ENCODE peak calls at places on chromosomes 12 and 14, in five cellular contexts. S, R, D, K and H are unnamed samples.

GRCh38 chr12:117685115-117685926 is 283.5 kb downstream of the KSR2 start:
- DNase-seq in S (no peak), R (no peak), D (peak; percentile 83), K (peak; percentile 91), H (peak; percentile 84)

GRCh38 chr12:117053597-117054201 is 45.5 kb downstream of the TESC start:
- DNase-seq in S (no peak), R (no peak), D (no peak), K (no peak), H (no peak)

GRCh38 chr12:67988600-67988999 is 647 bp upstream of the IFNG-AS1 start:
- DNase-seq in S (no peak), R (no peak), D (no peak), K (no peak), H (no peak)

GRCh38 chr14:74712499-74713394 is at the start of the genes AREL1 and FCF1:
- DNase-seq in S (peak; percentile 66), R (peak; percentile 85), D (peak; percentile 89), K (peak; percentile 91), H (peak; percentile 77)

GRCh38 chr12:108832730-108833354 is 24.5 kb downstream of the SSH1 start:
- DNase-seq in S (peak; percentile 20), R (no peak), D (no peak), K (peak; percentile 98), H (no peak)

GRCh38 chr14:103007555-103007954 is 49.8 kb downstream of the CDC42BPB start:
- DNase-seq in S (peak; percentile 32), R (peak; percentile 55), D (no peak), K (no peak), H (no peak)

GRCh38 chr12:32270818-32271710 is 128.3 kb upstream of the FGD4 start:
- DNase-seq in S (no peak), R (no peak), D (no peak), K (peak; percentile 77), H (peak; percentile 20)

GRCh38 chr14:34059925-34060746 is 109.3 kb upstream of the EGLN3 start:
- DNase-seq in S (peak; percentile 85), R (peak; percentile 83), D (peak; percentile 89), K (peak; percentile 79), H (peak; percentile 80)

GRCh38 chr14:45332360-45332988 is 79.5 kb upstream of the MIS18BP1 start:
- DNase-seq in S (no peak), R (peak; percentile 8), D (no peak), K (no peak), H (peak; percentile 32)

GRCh38 chr12:94749890-94750289 is 99.5 kb upstream of the TMCC3 start:
- DNase-seq in S (no peak), R (no peak), D (no peak), K (no peak), H (no peak)

GRCh38 chr12:94748726-94749421 is 98.5 kb upstream of the TMCC3 start:
- DNase-seq in S (no peak), R (no peak), D (no peak), K (no peak), H (no peak)

GRCh38 chr12:94754653-94755052 is 104.3 kb upstream of the TMCC3 start:
- DNase-seq in S (no peak), R (no peak), D (no peak), K (no peak), H (no peak)

GRCh38 chr12:94750891-94751290 is 100.5 kb upstream of the TMCC3 start:
- DNase-seq in S (no peak), R (no peak), D (no peak), K (no peak), H (no peak)

GRCh38 chr12:94753071-94753779 is 102.9 kb upstream of the TMCC3 start:
- DNase-seq in S (no peak), R (no peak), D (no peak), K (peak; percentile 30), H (no peak)
- TF ChIP-seq CTCF in S (no peak), R (no peak), D (no peak), K (no peak), H (no peak)

GRCh38 chr14:28596336-28596735 is 170.3 kb upstream of the FOXG1 start:
- DNase-seq in S (no peak), R (no peak), D (no peak), K (peak; percentile 66), H (no peak)
- H3K9me3 ChIP-seq in S (no peaks in the 10 kb centered on the region), R (no peaks in the 10 kb centered on the region), D (no peaks in the 10 kb centered on the region), K (no peaks in the 10 kb centered on the region), H (no peaks in the 10 kb centered on the region)

DNA sequence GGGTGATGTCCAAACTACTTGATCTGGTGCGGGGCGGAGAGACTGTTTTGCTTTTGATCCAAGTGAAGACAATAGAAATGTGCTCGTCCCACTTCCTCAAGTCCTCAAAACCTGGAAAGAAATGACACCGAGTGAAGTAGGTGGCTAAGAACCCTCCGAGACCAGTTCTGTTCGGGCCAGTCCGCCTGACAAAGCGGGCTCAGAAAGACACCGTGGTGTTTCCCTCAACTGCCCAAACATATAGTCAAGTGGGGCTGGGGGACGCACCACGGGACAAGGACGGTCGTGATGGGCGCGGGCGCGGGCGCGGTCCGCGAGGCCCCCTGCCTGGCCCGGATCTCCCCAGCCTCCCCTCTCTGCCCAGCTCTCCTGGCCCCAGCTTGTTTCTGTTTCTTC is 1.6 kb downstream of the PHLDA1 start:
- DNase-seq in S (no peak), R (peak; percentile 30), D (no peak), K (peak; percentile 42), H (no peak)
- H3K4me1 ChIP-seq in S (peaks cover 59% of the 10 kb centered on the region), R (peaks cover 17% of the 10 kb centered on the region), D (no peaks in the 10 kb centered on the region), K (peaks cover 11% of the 10 kb centered on the region), H (peaks cover 28% of the 10 kb centered on the region)

DNA sequence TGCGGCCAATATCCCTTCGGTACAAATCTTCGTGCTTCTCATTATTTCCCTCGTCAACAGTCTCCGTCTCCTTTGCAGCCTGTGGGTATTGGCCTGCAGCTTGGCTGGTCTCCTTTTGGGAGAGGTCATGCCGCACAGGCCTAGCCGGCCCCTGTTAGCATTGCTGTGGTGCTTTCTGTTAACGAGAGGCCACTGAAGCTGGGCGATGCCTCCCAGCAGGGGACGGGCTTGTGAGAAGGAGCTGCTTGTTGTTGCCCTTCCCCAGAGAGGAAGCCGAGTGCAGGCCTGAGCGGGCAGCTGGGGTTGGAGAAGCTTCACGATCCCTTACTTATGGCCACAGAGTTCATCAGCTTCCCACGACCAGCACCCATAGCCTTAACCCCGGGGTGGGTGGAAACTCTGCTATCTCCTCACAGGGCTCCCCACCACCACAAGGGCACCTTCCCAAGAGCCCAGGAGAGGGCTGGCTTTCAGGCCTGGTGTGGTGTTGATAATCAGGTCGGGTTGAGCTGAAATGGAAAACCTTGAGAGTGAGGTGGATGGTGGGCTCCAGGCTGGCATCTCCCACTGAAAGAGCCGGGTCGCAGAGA is 228.5 kb downstream of the ZFP36L1 start:
- DNase-seq in S (no peak), R (no peak), D (peak; percentile 64), K (no peak), H (no peak)
- TF ChIP-seq CTCF in S (no peak), R (no peak), D (no peak), K (no peak), H (no peak)